ENCODE peak calls at places on chromosome 16, in seven cellular contexts. F is H1, M is H9, E is trophoblast cell, W is Karpas-422, C is fibroblast of lung, Y is neural progenitor cell. V is an unnamed sample.

GRCh38 chr16:53530046-53530445 is 27.0 kb upstream of the AKTIP start:
- DNase-seq in Y (no peak), W (no peak), M (no peak), F (no peak), C (no peak), E (no peak), V (no peak)

GRCh38 chr16:89864421-89864820 is 9.0 kb upstream of the TCF25 start:
- DNase-seq in W (no peak), E (peak; percentile 80), F (no peak), Y (no peak), C (no peak), M (no peak), V (peak; percentile 38)

GRCh38 chr16:3157229-3158013 is 22.6 kb downstream of the ZNF213 start:
- DNase-seq in W (peak; percentile 78), E (peak; percentile 93), Y (peak; percentile 78), F (peak; percentile 98), C (peak; percentile 94), M (peak; percentile 91), V (peak; percentile 93)

GRCh38 chr16:80441935-80442334 is 98.9 kb upstream of the DYNLRB2 start:
- DNase-seq in M (no peak), W (no peak), Y (no peak), F (no peak), E (no peak), C (no peak), V (no peak)

GRCh38 chr16:51071326-51071725 is 79.7 kb downstream of the SALL1 start:
- DNase-seq in E (peak; percentile 20), W (no peak), C (no peak), F (no peak), M (no peak), Y (no peak), V (no peak)

GRCh38 chr16:74759564-74759963 is 15.1 kb downstream of the FA2H start:
- DNase-seq in M (no peak), C (no peak), Y (no peak), E (no peak), W (no peak), F (no peak), V (no peak)

GRCh38 chr16:72894291-72895151 is 153.4 kb downstream of the ZFHX3 start:
- DNase-seq in C (no peak), Y (peak; percentile 22), E (no peak), M (no peak), W (no peak), F (no peak), V (peak; percentile 40)

GRCh38 chr16:87837627-87838289 is 31.5 kb downstream of the SLC7A5 start:
- DNase-seq in M (no peak), F (no peak), Y (no peak), W (no peak), C (no peak), E (no peak), V (no peak)

GRCh38 chr16:49921791-49922456 is 66.0 kb upstream of the ZNF423 start:
- DNase-seq in E (peak; percentile 63), W (peak; percentile 83), C (peak; percentile 39), F (peak; percentile 87), Y (peak; percentile 86), M (peak; percentile 89), V (peak; percentile 22)

GRCh38 chr16:12802661-12803060 is 1.0 kb downstream of the CPPED1 start:
- DNase-seq in M (no peak), W (no peak), C (no peak), F (no peak), E (peak; percentile 19), Y (no peak), V (no peak)

GRCh38 chr16:78742501-78743283 is 643.2 kb downstream of the WWOX start:
- DNase-seq in M (no peak), W (no peak), F (no peak), C (peak; percentile 78), Y (no peak), E (peak; percentile 44), V (peak; percentile 6)

GRCh38 chr16:73432794-73433455 is 385.0 kb upstream of the ZFHX3 start:
- DNase-seq in M (no peak), E (no peak), C (no peak), F (no peak), W (no peak), Y (no peak), V (no peak)

GRCh38 chr16:1429631-1430030 is 1.2 kb upstream of the PERCC1 start:
- DNase-seq in F (no peak), W (no peak), Y (no peak), E (no peak), M (no peak), C (no peak), V (no peak)

GRCh38 chr16:1431497-1432270 is 806 bp downstream of the PERCC1 start:
- DNase-seq in Y (no peak), M (no peak), C (no peak), W (no peak), E (no peak), F (no peak), V (no peak)

GRCh38 chr16:1429026-1429425 is 1.9 kb upstream of the PERCC1 start:
- DNase-seq in M (no peak), E (no peak), F (peak; percentile 41), C (no peak), W (no peak), Y (no peak), V (no peak)

GRCh38 chr16:1430759-1431496 is at the start of gene PERCC1:
- DNase-seq in E (no peak), M (no peak), C (no peak), W (no peak), F (no peak), Y (no peak), V (no peak)

GRCh38 chr16:1430214-1430758 is 592 bp upstream of the PERCC1 start:
- DNase-seq in E (no peak), F (no peak), M (no peak), W (no peak), Y (no peak), C (no peak), V (no peak)
- H3K4me2 ChIP-seq in E (no peak overlapping the region), F (no peak overlapping the region), M (no peak overlapping the region), W (no peak overlapping the region), Y (no peak overlapping the region), C (no peak overlapping the region), V (no peak overlapping the region)

DNA sequence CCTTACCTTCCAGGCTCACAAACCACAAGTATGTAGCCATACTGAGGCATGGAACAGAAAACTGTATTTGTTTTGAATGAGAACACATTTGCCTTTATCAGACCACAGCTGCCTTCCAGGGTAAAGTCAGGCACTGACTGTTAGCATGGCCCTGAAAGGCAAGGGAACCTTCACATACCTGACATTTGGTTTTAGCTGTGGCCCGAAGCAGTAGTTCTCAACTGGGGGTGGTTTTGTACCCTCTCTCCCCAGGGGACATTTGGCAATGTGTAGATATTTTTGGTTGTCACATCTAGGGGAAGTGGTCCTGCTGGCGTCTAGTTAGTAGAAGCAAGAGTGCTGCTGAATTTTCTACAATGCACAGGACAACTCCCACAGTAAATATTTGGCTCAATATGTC is 9.2 kb downstream of the HERPUD1 start:
- DNase-seq in Y (no peak), C (no peak), W (no peak), M (no peak), F (no peak), E (peak; percentile 9), V (no peak)
- H3K4me2 ChIP-seq in Y (no peak overlapping the region), C (no peak overlapping the region), W (peak overlapping the region; percentile 34), M (no peak overlapping the region), F (no peak overlapping the region), E (no peak overlapping the region), V (no peak overlapping the region)

GRCh38 chr16:10600792-10601443 is 20.5 kb upstream of the EMP2 start:
- DNase-seq in W (no peak), M (no peak), F (no peak), C (no peak), E (no peak), Y (no peak), V (peak; percentile 48)

GRCh38 chr16:10599626-10600025 is 19.2 kb upstream of the EMP2 start:
- DNase-seq in E (no peak), W (peak; percentile 62), M (no peak), Y (no peak), C (no peak), F (no peak), V (no peak)

GRCh38 chr16:10598157-10598556 is 17.8 kb upstream of the EMP2 start:
- DNase-seq in W (no peak), M (no peak), C (no peak), E (no peak), F (no peak), Y (no peak), V (no peak)

GRCh38 chr16:10605636-10606035 is 25.2 kb upstream of the EMP2 start:
- DNase-seq in Y (no peak), E (no peak), M (no peak), W (no peak), F (no peak), C (no peak), V (no peak)

DNA sequence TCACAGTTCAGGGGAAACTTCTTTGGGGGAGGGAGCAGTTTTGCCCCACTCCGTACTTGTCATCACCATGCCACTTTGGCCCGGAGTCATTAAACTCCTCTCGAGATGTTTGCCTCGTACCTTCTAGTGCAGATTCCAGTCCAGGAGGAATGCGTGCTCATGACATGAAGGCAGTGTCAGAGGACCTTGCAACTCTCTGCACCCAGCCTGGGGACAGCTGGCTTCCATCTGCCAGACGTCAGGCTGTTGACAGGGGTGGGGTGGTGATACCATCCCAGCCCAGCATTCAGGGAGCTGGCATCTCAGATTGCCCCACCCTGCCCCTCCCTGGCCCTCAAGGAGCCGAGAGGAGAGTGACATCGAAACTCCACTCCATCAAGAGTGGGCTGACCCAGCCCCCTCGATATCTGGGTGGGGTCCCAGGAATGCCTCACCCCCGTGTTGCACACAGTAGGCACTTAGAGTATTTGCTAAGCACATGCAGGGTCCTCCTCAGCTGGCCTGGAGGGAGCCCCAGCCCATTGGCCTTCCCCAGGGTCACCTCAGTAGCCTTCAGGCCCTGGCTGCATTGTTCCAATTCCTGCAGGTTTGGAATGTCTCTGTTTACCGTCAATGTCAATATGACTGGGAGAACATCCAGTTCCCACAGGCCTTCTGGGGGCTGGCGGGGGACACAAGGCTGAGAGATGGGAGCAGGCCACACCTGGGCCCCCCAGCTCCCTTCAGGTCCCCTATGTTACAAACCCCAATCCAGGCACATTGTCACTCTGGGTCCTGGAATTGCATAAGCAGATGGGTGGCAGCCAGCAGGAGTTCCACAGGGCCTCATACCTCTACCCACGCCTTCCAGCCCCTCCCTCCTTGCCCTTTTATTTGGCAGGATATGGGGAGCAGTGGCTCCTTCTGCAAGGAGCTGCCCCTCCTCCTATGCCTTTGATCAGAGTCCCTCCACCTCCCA is 21.3 kb upstream of the EMP2 start:
- DNase-seq in M (no peak), E (peak; percentile 80), W (no peak), F (no peak), Y (no peak), C (no peak), V (no peak)
- H3K4me2 ChIP-seq in M (no peak overlapping the region), E (peak overlapping the region; percentile 18), W (no peak overlapping the region), F (no peak overlapping the region), Y (no peak overlapping the region), C (no peak overlapping the region), V (no peak overlapping the region)

GRCh38 chr16:66256919-66257318 is 109.6 kb upstream of the CDH5 start:
- DNase-seq in C (no peak), M (no peak), W (no peak), F (no peak), Y (no peak), E (no peak), V (no peak)

GRCh38 chr16:66255647-66256046 is 110.8 kb upstream of the CDH5 start:
- DNase-seq in Y (no peak), E (no peak), F (no peak), W (no peak), M (no peak), C (no peak), V (no peak)

GRCh38 chr16:66254751-66255150 is 111.7 kb upstream of the CDH5 start:
- DNase-seq in Y (no peak), W (no peak), C (peak; percentile 77), M (no peak), E (no peak), F (no peak), V (peak; percentile 68)

GRCh38 chr16:66251406-66252160 is 114.9 kb upstream of the CDH5 start:
- DNase-seq in W (no peak), Y (no peak), C (no peak), E (no peak), M (no peak), F (no peak), V (no peak)

GRCh38 chr16:66254106-66254505 is 112.4 kb upstream of the CDH5 start:
- DNase-seq in Y (no peak), W (no peak), E (no peak), M (no peak), F (no peak), C (no peak), V (no peak)
- H3K4me2 ChIP-seq in Y (no peak overlapping the region), W (no peak overlapping the region), E (no peak overlapping the region), M (no peak overlapping the region), F (no peak overlapping the region), C (no peak overlapping the region), V (no peak overlapping the region)